ENCODE peak calls at places on chromosome 18, in nine cellular contexts. T, B, G, I, C, R, V, Z and J are unnamed samples.

GRCh38 chr18:24497052-24497754 is 36.8 kb downstream of the HRH4 start:
- DNase-seq in B (no peak), G (peak), C (no peak), R (peak), T (no peak), Z (no peak), V (no peak), I (no peak), J (no peak)

GRCh38 chr18:48733854-48734253 is 195.0 kb downstream of the CTIF start:
- DNase-seq in Z (no peak), G (no peak), T (no peak), B (no peak), V (no peak), C (no peak), R (no peak), I (no peak), J (no peak)

GRCh38 chr18:40867452-40867851 is 1087.6 kb upstream of the PIK3C3 start:
- DNase-seq in G (no peak), C (no peak), Z (no peak), R (peak), B (no peak), I (no peak), V (no peak), T (no peak), J (no peak)

GRCh38 chr18:56891116-56891515 is 240.0 kb downstream of the WDR7 start:
- DNase-seq in I (no peak), G (no peak), Z (no peak), V (no peak), R (no peak), C (no peak), T (no peak), B (no peak), J (no peak)

GRCh38 chr18:50847192-50847591 is 27.4 kb upstream of the MRO start:
- DNase-seq in V (no peak), G (peak), R (peak), Z (no peak), C (no peak), T (no peak), B (no peak), I (no peak), J (no peak)

GRCh38 chr18:23258566-23259265 is 123.4 kb downstream of the CABLES1 start:
- DNase-seq in T (no peak), V (no peak), G (no peak), B (no peak), C (no peak), Z (no peak), I (no peak), R (no peak), J (no peak)

GRCh38 chr18:42155024-42155423 is 200.0 kb downstream of the PIK3C3 start:
- DNase-seq in G (no peak), C (no peak), B (no peak), T (no peak), Z (peak), R (no peak), I (no peak), V (peak), J (no peak)

GRCh38 chr18:31424383-31424988 is 23.1 kb upstream of the DSG3 start:
- DNase-seq in G (no peak), I (no peak), R (no peak), Z (no peak), T (peak), V (no peak), C (no peak), B (peak), J (no peak)

GRCh38 chr18:68532328-68532885 is 182.5 kb downstream of the TMX3 start:
- DNase-seq in C (no peak), R (no peak), G (no peak), T (no peak), I (no peak), B (no peak), V (no peak), Z (no peak), J (no peak)

GRCh38 chr18:5628512-5629255 is 84.9 kb upstream of the EPB41L3 start:
- DNase-seq in Z (peak), B (peak), G (no peak), C (peak), V (no peak), I (peak), T (peak), R (no peak), J (peak)

GRCh38 chr18:79496978-79497637 is 101.4 kb downstream of the NFATC1 start:
- DNase-seq in Z (peak), I (peak), V (peak), B (peak), T (no peak), R (no peak), C (peak), G (no peak), J (no peak)

GRCh38 chr18:42373584-42373983 is 418.6 kb downstream of the PIK3C3 start:
- DNase-seq in C (no peak), V (no peak), G (no peak), I (no peak), B (no peak), R (no peak), Z (no peak), T (no peak), J (no peak)

GRCh38 chr18:12406376-12407111 is 1.2 kb upstream of the PRELID3A start:
- DNase-seq in I (no peak), B (no peak), T (peak), R (no peak), Z (no peak), G (no peak), V (no peak), C (no peak), J (no peak)

GRCh38 chr18:8657873-8658521 is 47.4 kb upstream of the MTCL1 start:
- DNase-seq in T (no peak), R (no peak), Z (no peak), I (no peak), G (peak), C (no peak), B (peak), V (no peak), J (no peak)

GRCh38 chr18:22640281-22640842 is 222.6 kb upstream of the CTAGE1 start:
- DNase-seq in B (no peak), C (no peak), T (no peak), Z (no peak), I (no peak), G (no peak), V (no peak), R (no peak), J (no peak)

GRCh38 chr18:57784034-57784815 is 18.9 kb downstream of the ATP8B1 start:
- DNase-seq in G (peak), B (no peak), T (no peak), I (no peak), V (no peak), C (no peak), R (peak), Z (no peak), J (no peak)

GRCh38 chr18:50268022-50268747 is 1.9 kb upstream of the CFAP53 start:
- DNase-seq in G (peak), B (no peak), C (peak), Z (peak), V (no peak), T (peak), I (peak), R (no peak), J (peak)

GRCh38 chr18:55879331-55879730 is 291.3 kb upstream of the TCF4 start:
- DNase-seq in G (no peak), V (no peak), R (peak), Z (no peak), I (no peak), T (no peak), C (no peak), B (no peak), J (no peak)

GRCh38 chr18:36527025-36527424 is 229.5 kb downstream of the FHOD3 start:
- DNase-seq in Z (no peak), B (no peak), T (no peak), G (no peak), R (no peak), I (no peak), C (no peak), V (no peak), J (no peak)

GRCh38 chr18:63306819-63307554 is 12.6 kb downstream of the BCL2 start:
- DNase-seq in R (no peak), I (no peak), Z (no peak), V (no peak), G (no peak), T (no peak), B (no peak), C (no peak), J (no peak)

GRCh38 chr18:79405781-79406575 is 10.2 kb downstream of the NFATC1 start:
- DNase-seq in T (peak), B (no peak), I (peak), V (no peak), C (peak), Z (peak), R (no peak), G (no peak), J (peak)

GRCh38 chr18:58314284-58314683 is 270.3 kb downstream of the NEDD4L start:
- DNase-seq in C (no peak), G (peak), Z (peak), I (no peak), B (no peak), V (no peak), T (no peak), R (peak), J (peak)

GRCh38 chr18:37254256-37254880 is 311.2 kb downstream of the CELF4 start:
- DNase-seq in C (peak), V (peak), I (no peak), G (no peak), B (no peak), T (no peak), Z (no peak), R (no peak), J (no peak)

GRCh38 chr18:9435041-9435440 is 40.3 kb upstream of the RALBP1 start:
- DNase-seq in V (no peak), R (no peak), B (no peak), C (no peak), Z (no peak), G (no peak), T (no peak), I (no peak), J (no peak)

GRCh38 chr18:4276983-4277585 is 178.0 kb downstream of the DLGAP1 start:
- DNase-seq in I (no peak), Z (no peak), G (no peak), R (no peak), T (no peak), C (no peak), B (no peak), V (no peak), J (no peak)

GRCh38 chr18:45365835-45366234 is 249.4 kb upstream of the SLC14A2 start:
- DNase-seq in C (no peak), R (no peak), T (no peak), B (no peak), V (no peak), I (no peak), G (no peak), Z (no peak), J (no peak)

GRCh38 chr18:62206593-62206992 is 19.5 kb downstream of the RELCH start:
- DNase-seq in R (no peak), C (no peak), Z (no peak), I (no peak), V (no peak), B (no peak), G (no peak), T (no peak), J (no peak)

GRCh38 chr18:50749421-50749820 is 70.4 kb downstream of the MRO start:
- DNase-seq in T (no peak), Z (no peak), B (no peak), G (no peak), R (no peak), V (no peak), I (no peak), C (no peak), J (no peak)

GRCh38 chr18:32346667-32347066 is 124.0 kb downstream of the GAREM1 start:
- DNase-seq in V (no peak), G (no peak), B (no peak), I (no peak), Z (no peak), R (no peak), T (no peak), C (no peak), J (no peak)

GRCh38 chr18:79516441-79516931 is 120.8 kb downstream of the NFATC1 start:
- DNase-seq in V (no peak), I (no peak), B (no peak), R (no peak), G (no peak), T (no peak), Z (no peak), C (peak), J (no peak)

GRCh38 chr18:48024009-48024512 is 93.6 kb upstream of the SMAD2 start:
- DNase-seq in V (no peak), B (no peak), I (no peak), R (no peak), C (no peak), T (no peak), Z (no peak), G (no peak), J (no peak)

GRCh38 chr18:77099501-77100370 is 32.8 kb downstream of the MBP start:
- DNase-seq in G (no peak), T (peak), R (no peak), Z (no peak), C (no peak), I (no peak), B (no peak), V (no peak), J (no peak)

GRCh38 chr18:5868218-5868904 is 27.0 kb downstream of the TMEM200C start:
- DNase-seq in T (peak), B (peak), V (peak), C (no peak), R (peak), G (peak), I (peak), Z (peak), J (peak)

GRCh38 chr18:22084547-22084946 is 84.8 kb upstream of the GATA6 start:
- DNase-seq in G (no peak), I (no peak), B (no peak), V (no peak), C (no peak), Z (peak), R (no peak), T (no peak), J (peak)

GRCh38 chr18:49728542-49728941 is 84.8 kb downstream of the ACAA2 start:
- DNase-seq in I (no peak), G (peak), B (peak), Z (peak), T (peak), C (peak), R (peak), V (peak), J (peak)

GRCh38 chr18:48705531-48705930 is 166.7 kb downstream of the CTIF start:
- DNase-seq in Z (no peak), R (no peak), V (no peak), C (no peak), T (no peak), G (no peak), B (no peak), I (no peak), J (no peak)

GRCh38 chr18:27064673-27065072 is 120.4 kb downstream of the CHST9 start:
- DNase-seq in V (no peak), R (no peak), I (no peak), C (no peak), B (no peak), Z (no peak), T (no peak), G (no peak), J (no peak)